ENCODE peak calls at places on chromosome 13, in eight cellular contexts. O, D, V, G, C, T, W and I are unnamed samples.

GRCh38 chr13:50080158-50080855 is 65.1 kb downstream of the KCNRG start:
- DNase-seq in W (peak; percentile 16), D (no peak), O (peak; percentile 52), C (no peak), V (no peak), T (no peak), G (peak; percentile 30), I (no peak)

GRCh38 chr13:38905081-38905480 is 85.5 kb downstream of the STOML3 start:
- DNase-seq in T (no peak), W (peak; percentile 49), O (no peak), V (no peak), D (no peak), C (no peak), G (no peak), I (no peak)

GRCh38 chr13:36432106-36432544 is at the start of gene CCNA1:
- DNase-seq in C (no peak), T (no peak), O (no peak), W (peak; percentile 4), D (no peak), V (no peak), G (no peak), I (peak; percentile 25)

GRCh38 chr13:27678306-27679040 is 56.8 kb downstream of the POLR1D start:
- DNase-seq in W (no peak), O (peak; percentile 48), G (no peak), T (no peak), V (no peak), C (no peak), D (no peak), I (peak; percentile 60)

GRCh38 chr13:79810018-79810417 is 329.1 kb downstream of the NDFIP2 start:
- DNase-seq in C (no peak), W (no peak), V (no peak), D (no peak), O (no peak), T (no peak), G (no peak), I (no peak)

GRCh38 chr13:50428183-50428877 is 413.1 kb downstream of the KCNRG start:
- DNase-seq in T (no peak), O (no peak), W (no peak), C (no peak), D (no peak), G (no peak), V (no peak), I (no peak)

GRCh38 chr13:66962953-66963352 is 267.2 kb downstream of the PCDH9 start:
- DNase-seq in V (no peak), T (no peak), D (no peak), W (no peak), O (no peak), C (no peak), G (no peak), I (no peak)

GRCh38 chr13:43783820-43784219 is 3.0 kb downstream of the ENOX1 start:
- DNase-seq in V (no peak), T (peak; percentile 9), G (no peak), C (no peak), D (no peak), O (peak; percentile 8), W (peak; percentile 43), I (no peak)

GRCh38 chr13:98856983-98857382 is 104.5 kb upstream of the SLC15A1 start:
- DNase-seq in V (no peak), T (no peak), W (peak; percentile 20), D (no peak), G (peak; percentile 62), C (peak; percentile 49), O (no peak), I (peak; percentile 55)

GRCh38 chr13:106028916-106029315 is 506.5 kb downstream of the EFNB2 start:
- DNase-seq in O (no peak), V (no peak), W (no peak), T (no peak), C (no peak), D (no peak), G (no peak), I (no peak)

GRCh38 chr13:112117258-112117954 is 50.5 kb downstream of the SOX1 start:
- DNase-seq in W (no peak), G (no peak), T (no peak), V (no peak), O (no peak), C (no peak), D (no peak), I (peak; percentile 16)

GRCh38 chr13:114033541-114034315 is 59.9 kb upstream of the C13orf46 start:
- DNase-seq in C (no peak), O (no peak), W (no peak), G (no peak), T (no peak), D (no peak), V (no peak), I (no peak)

GRCh38 chr13:79434578-79434977 is 28.5 kb upstream of the RBM26 start:
- DNase-seq in O (peak; percentile 42), C (no peak), V (no peak), G (no peak), D (no peak), W (no peak), T (no peak), I (no peak)

GRCh38 chr13:66612983-66613382 is 617.2 kb downstream of the PCDH9 start:
- DNase-seq in C (no peak), T (no peak), G (no peak), D (no peak), W (no peak), V (no peak), O (no peak), I (no peak)

GRCh38 chr13:43195551-43195950 is 172.2 kb downstream of the DNAJC15 start:
- DNase-seq in G (no peak), V (no peak), C (no peak), W (no peak), D (no peak), T (no peak), O (no peak), I (no peak)

GRCh38 chr13:31159306-31159705 is 2.4 kb downstream of the HSPH1 start:
- DNase-seq in T (no peak), C (no peak), G (no peak), W (no peak), O (peak; percentile 7), D (no peak), V (no peak), I (no peak)
- H3K4me3 ChIP-seq in T (peak overlapping the region; percentile 84), C (peak overlapping the region; percentile 91), G (no peak overlapping the region), W (no peak overlapping the region), O (no peak overlapping the region), D (no peak overlapping the region), V (no peak overlapping the region), I (no peak overlapping the region)

GRCh38 chr13:109836629-109837607 is 50.5 kb upstream of the IRS2 start:
- DNase-seq in G (peak; percentile 66), W (peak; percentile 76), T (no peak), V (no peak), D (no peak), C (no peak), O (no peak), I (peak; percentile 56)
- TF ChIP-seq POLR2A in G (no peak), W (no peak), T (no peak), V (no peak), D (no peak), C (no peak), O (no peak), I (no peak)

DNA sequence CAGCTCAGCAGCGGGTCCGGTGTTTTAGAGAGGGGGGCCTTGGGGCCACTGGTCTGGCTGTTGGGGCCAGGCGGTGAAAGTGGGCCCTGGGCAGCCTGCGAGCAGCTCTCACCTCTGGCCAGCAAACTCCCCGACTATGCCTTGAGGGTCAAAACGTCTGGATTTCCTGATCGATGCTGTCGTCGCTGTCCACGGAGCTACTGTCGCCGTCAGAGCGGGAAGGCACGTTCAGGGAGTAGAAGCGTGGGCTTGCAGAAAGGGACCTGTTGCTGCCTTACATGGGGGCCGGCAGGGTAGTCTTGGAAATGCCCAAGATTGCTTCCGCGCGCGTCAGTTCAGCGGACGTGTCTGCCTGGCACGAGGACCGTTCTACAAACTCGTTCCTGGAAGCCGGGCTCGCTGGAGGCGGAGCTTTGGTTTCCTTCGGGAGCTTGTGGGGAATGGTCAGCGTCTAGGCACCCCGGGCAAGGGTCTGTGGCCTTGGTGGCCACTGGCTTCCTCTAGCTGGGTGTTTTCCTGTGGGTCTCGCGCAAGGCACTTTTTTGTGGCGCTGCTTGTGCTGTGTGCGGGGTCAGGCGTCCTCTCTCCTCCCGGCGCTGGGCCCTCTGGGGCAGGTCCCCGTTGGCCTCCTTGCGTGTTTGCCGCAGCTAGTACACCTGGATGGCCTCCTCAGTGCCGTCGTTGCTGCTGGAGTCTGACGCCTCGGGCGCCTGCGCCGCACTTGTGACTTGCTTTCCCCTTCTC is 15.3 kb downstream of the RB1 start:
- DNase-seq in W (peak; percentile 33), C (no peak), D (no peak), G (no peak), V (peak; percentile 27), O (no peak), T (no peak), I (no peak)
- H3K4me3 ChIP-seq in W (no peak overlapping the region), C (peak overlapping the region; percentile 6), D (no peak overlapping the region), G (peak overlapping the region; percentile 45), V (peak overlapping the region; percentile 41), O (no peak overlapping the region), T (no peak overlapping the region), I (peak overlapping the region; percentile 45)

GRCh38 chr13:22944378-22944777 is 236.4 kb upstream of the SGCG start:
- DNase-seq in O (no peak), T (no peak), V (no peak), D (no peak), C (no peak), G (no peak), W (no peak), I (no peak)
- TF ChIP-seq POLR2A in O (no peak), T (no peak), V (no peak), D (no peak), C (no peak), G (no peak), W (no peak), I (no peak)

GRCh38 chr13:32581177-32581786 is 5.0 kb upstream of the PDS5B start:
- DNase-seq in G (no peak), V (no peak), T (no peak), O (peak; percentile 47), C (no peak), W (no peak), D (no peak), I (no peak)
- H3K4me3 ChIP-seq in G (no peak overlapping the region), V (no peak overlapping the region), T (no peak overlapping the region), O (no peak overlapping the region), C (no peak overlapping the region), W (no peak overlapping the region), D (no peak overlapping the region), I (no peak overlapping the region)